ENCODE peak calls at places on chromosome 18, in four cellular contexts. One of them, this sample, is unnamed.

GRCh38 chr18:56235061-56235772 is 403.2 kb downstream of the TXNL1 start:
- DNase-seq in GM12878: no peak
- DNase-seq in H1: no peak
- DNase-seq in HCT116: no peak
- DNase-seq in this sample: no peak

GRCh38 chr18:50268022-50268747 is 1.9 kb upstream of the CFAP53 start:
- DNase-seq in GM12878: peak
- DNase-seq in HCT116: no peak
- DNase-seq in H1: peak
- DNase-seq in this sample: no peak

GRCh38 chr18:10190564-10190963 is 263.9 kb upstream of the APCDD1 start:
- DNase-seq in GM12878: no peak
- DNase-seq in HCT116: no peak
- DNase-seq in H1: no peak
- DNase-seq in this sample: no peak

GRCh38 chr18:42306208-42306980 is 351.4 kb downstream of the PIK3C3 start:
- DNase-seq in H1: no peak
- DNase-seq in HCT116: no peak
- DNase-seq in GM12878: no peak
- DNase-seq in this sample: no peak

GRCh38 chr18:2303517-2304238 is 267.6 kb downstream of the METTL4 start:
- DNase-seq in GM12878: no peak
- DNase-seq in H1: no peak
- DNase-seq in HCT116: no peak
- DNase-seq in this sample: peak

GRCh38 chr18:57084331-57085298 is 62.3 kb upstream of the BOD1L2 start:
- DNase-seq in HCT116: no peak
- DNase-seq in H1: no peak
- DNase-seq in GM12878: peak
- DNase-seq in this sample: no peak

GRCh38 chr18:53850918-53851317 is 373.6 kb downstream of the MBD2 start:
- DNase-seq in GM12878: no peak
- DNase-seq in H1: peak
- DNase-seq in HCT116: no peak
- DNase-seq in this sample: no peak

GRCh38 chr18:3816601-3817363 is 366.8 kb downstream of the TGIF1 start:
- DNase-seq in HCT116: no peak
- DNase-seq in GM12878: no peak
- DNase-seq in H1: no peak
- DNase-seq in this sample: no peak

GRCh38 chr18:47323158-47323557 is 71.7 kb upstream of the SKOR2 start:
- DNase-seq in H1: no peak
- DNase-seq in GM12878: no peak
- DNase-seq in HCT116: no peak
- DNase-seq in this sample: no peak

GRCh38 chr18:32349728-32350395 is 120.8 kb downstream of the GAREM1 start:
- DNase-seq in HCT116: peak
- DNase-seq in GM12878: no peak
- DNase-seq in H1: no peak
- DNase-seq in this sample: no peak

GRCh38 chr18:77524909-77525308 is 275.3 kb downstream of the GALR1 start:
- DNase-seq in HCT116: no peak
- DNase-seq in GM12878: no peak
- DNase-seq in H1: no peak
- DNase-seq in this sample: no peak

GRCh38 chr18:54269924-54270844 is 867 bp downstream of the POLI start:
- DNase-seq in GM12878: no peak
- DNase-seq in H1: no peak
- DNase-seq in HCT116: peak
- DNase-seq in this sample: peak

GRCh38 chr18:73784853-73785252 is 362.8 kb downstream of the FBXO15 start:
- DNase-seq in H1: no peak
- DNase-seq in GM12878: no peak
- DNase-seq in HCT116: no peak
- DNase-seq in this sample: no peak

GRCh38 chr18:13500891-13501887 is 225.2 kb downstream of the FAM210A start:
- DNase-seq in HCT116: no peak
- DNase-seq in H1: no peak
- DNase-seq in GM12878: no peak
- DNase-seq in this sample: no peak

GRCh38 chr18:13530879-13531387 is 195.4 kb downstream of the FAM210A start:
- DNase-seq in H1: peak
- DNase-seq in HCT116: peak
- DNase-seq in GM12878: no peak
- DNase-seq in this sample: no peak

GRCh38 chr18:3528251-3528650 is 78.3 kb downstream of the TGIF1 start:
- DNase-seq in H1: no peak
- DNase-seq in GM12878: no peak
- DNase-seq in HCT116: no peak
- DNase-seq in this sample: no peak

GRCh38 chr18:6561029-6561861 is 146.5 kb upstream of the L3MBTL4 start:
- DNase-seq in GM12878: no peak
- DNase-seq in HCT116: no peak
- DNase-seq in H1: no peak
- DNase-seq in this sample: no peak

GRCh38 chr18:58761241-58761969 is 90.1 kb downstream of the MALT1 start:
- DNase-seq in GM12878: peak
- DNase-seq in HCT116: no peak
- DNase-seq in H1: no peak
- DNase-seq in this sample: no peak

GRCh38 chr18:955379-956066 is 50.9 kb downstream of the ADCYAP1 start:
- DNase-seq in H1: no peak
- DNase-seq in HCT116: no peak
- DNase-seq in GM12878: no peak
- DNase-seq in this sample: no peak

GRCh38 chr18:57900906-57901305 is 97.8 kb upstream of the ATP8B1 start:
- DNase-seq in HCT116: no peak
- DNase-seq in GM12878: no peak
- DNase-seq in H1: no peak
- DNase-seq in this sample: no peak

GRCh38 chr18:55337153-55337552 is 250.8 kb downstream of the TCF4 start:
- DNase-seq in H1: no peak
- DNase-seq in HCT116: no peak
- DNase-seq in GM12878: no peak
- DNase-seq in this sample: no peak

GRCh38 chr18:58953627-58954026 is 89.0 kb downstream of the ZNF532 start:
- DNase-seq in HCT116: no peak
- DNase-seq in GM12878: no peak
- DNase-seq in H1: no peak
- DNase-seq in this sample: no peak

GRCh38 chr18:13540783-13541182 is 185.6 kb downstream of the FAM210A start:
- DNase-seq in H1: no peak
- DNase-seq in GM12878: no peak
- DNase-seq in HCT116: no peak
- DNase-seq in this sample: no peak

GRCh38 chr18:58044370-58045264 is 591 bp downstream of the NEDD4L start:
- DNase-seq in HCT116: no peak
- DNase-seq in H1: no peak
- DNase-seq in GM12878: no peak
- DNase-seq in this sample: peak

GRCh38 chr18:3261393-3262233 is at the start of gene MYL12B:
- DNase-seq in GM12878: no peak
- DNase-seq in HCT116: peak
- DNase-seq in H1: peak
- DNase-seq in this sample: peak

GRCh38 chr18:66761166-66761565 is 157.3 kb upstream of the CDH19 start:
- DNase-seq in H1: no peak
- DNase-seq in GM12878: no peak
- DNase-seq in HCT116: no peak
- DNase-seq in this sample: no peak

GRCh38 chr18:39672171-39672570 is 2106.6 kb upstream of the CELF4 start:
- DNase-seq in H1: no peak
- DNase-seq in GM12878: no peak
- DNase-seq in HCT116: no peak
- DNase-seq in this sample: no peak

GRCh38 chr18:59988098-59988706 is 88.4 kb downstream of the PMAIP1 start:
- DNase-seq in GM12878: no peak
- DNase-seq in H1: no peak
- DNase-seq in HCT116: peak
- DNase-seq in this sample: peak

GRCh38 chr18:79320216-79320615 is 75.5 kb upstream of the NFATC1 start:
- DNase-seq in HCT116: no peak
- DNase-seq in GM12878: no peak
- DNase-seq in H1: no peak
- DNase-seq in this sample: peak

GRCh38 chr18:63366270-63366990 is 576 bp downstream of the KDSR start:
- DNase-seq in H1: peak
- DNase-seq in HCT116: peak
- DNase-seq in GM12878: no peak
- DNase-seq in this sample: peak

GRCh38 chr18:79516441-79516931 is 120.8 kb downstream of the NFATC1 start:
- DNase-seq in H1: no peak
- DNase-seq in GM12878: no peak
- DNase-seq in HCT116: no peak
- DNase-seq in this sample: no peak

GRCh38 chr18:55266981-55267380 is 307.7 kb upstream of the CCDC68 start:
- DNase-seq in GM12878: no peak
- DNase-seq in H1: no peak
- DNase-seq in HCT116: no peak
- DNase-seq in this sample: no peak

DNA sequence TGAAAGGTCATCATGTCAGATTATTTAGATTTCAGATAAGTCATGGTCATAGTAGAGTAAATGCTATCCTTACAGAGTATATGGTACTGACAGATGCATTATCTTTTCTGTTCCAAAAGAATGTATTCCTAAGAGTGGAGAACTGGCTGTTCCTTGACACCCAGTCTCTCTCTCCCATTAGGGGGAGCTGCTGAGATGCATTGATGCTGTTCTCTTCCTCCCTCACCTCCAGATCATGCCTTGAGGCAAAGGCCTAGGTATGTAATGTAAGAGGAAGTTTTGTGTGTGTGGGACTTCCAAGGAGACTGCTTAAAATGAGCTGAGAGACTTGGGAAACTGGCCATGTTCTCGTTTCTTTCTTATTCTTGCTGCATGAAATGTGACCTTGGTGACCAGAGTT is 979.5 kb upstream of the CELF4 start:
- DNase-seq in H1: no peak
- DNase-seq in HCT116: no peak
- DNase-seq in GM12878: no peak
- DNase-seq in this sample: no peak
- TF ChIP-seq EGR1 in H1: no peak
- TF ChIP-seq EGR1 in HCT116: no peak
- TF ChIP-seq EGR1 in GM12878: no peak
- TF ChIP-seq EGR1 in this sample: no peak

GRCh38 chr18:68448736-68449135 is 266.2 kb downstream of the TMX3 start:
- DNase-seq in H1: no peak
- DNase-seq in HCT116: no peak
- DNase-seq in GM12878: no peak
- DNase-seq in this sample: no peak

GRCh38 chr18:68445668-68446426 is 269.1 kb downstream of the TMX3 start:
- DNase-seq in GM12878: no peak
- DNase-seq in HCT116: no peak
- DNase-seq in H1: no peak
- DNase-seq in this sample: no peak

GRCh38 chr18:68447286-68447685 is 267.6 kb downstream of the TMX3 start:
- DNase-seq in GM12878: no peak
- DNase-seq in HCT116: no peak
- DNase-seq in H1: no peak
- DNase-seq in this sample: no peak

GRCh38 chr18:68445131-68445530 is 269.8 kb downstream of the TMX3 start:
- DNase-seq in HCT116: no peak
- DNase-seq in GM12878: no peak
- DNase-seq in H1: no peak
- DNase-seq in this sample: no peak

GRCh38 chr18:68449292-68449691 is 265.6 kb downstream of the TMX3 start:
- DNase-seq in GM12878: no peak
- DNase-seq in H1: no peak
- DNase-seq in HCT116: no peak
- DNase-seq in this sample: no peak
- TF ChIP-seq EGR1 in GM12878: no peak
- TF ChIP-seq EGR1 in H1: no peak
- TF ChIP-seq EGR1 in HCT116: no peak
- TF ChIP-seq EGR1 in this sample: no peak

GRCh38 chr18:44599409-44599808 is 81.3 kb upstream of the SETBP1 start:
- DNase-seq in H1: no peak
- DNase-seq in GM12878: no peak
- DNase-seq in HCT116: no peak
- DNase-seq in this sample: no peak
- TF ChIP-seq EGR1 in H1: no peak
- TF ChIP-seq EGR1 in GM12878: no peak
- TF ChIP-seq EGR1 in HCT116: no peak
- TF ChIP-seq EGR1 in this sample: no peak

DNA sequence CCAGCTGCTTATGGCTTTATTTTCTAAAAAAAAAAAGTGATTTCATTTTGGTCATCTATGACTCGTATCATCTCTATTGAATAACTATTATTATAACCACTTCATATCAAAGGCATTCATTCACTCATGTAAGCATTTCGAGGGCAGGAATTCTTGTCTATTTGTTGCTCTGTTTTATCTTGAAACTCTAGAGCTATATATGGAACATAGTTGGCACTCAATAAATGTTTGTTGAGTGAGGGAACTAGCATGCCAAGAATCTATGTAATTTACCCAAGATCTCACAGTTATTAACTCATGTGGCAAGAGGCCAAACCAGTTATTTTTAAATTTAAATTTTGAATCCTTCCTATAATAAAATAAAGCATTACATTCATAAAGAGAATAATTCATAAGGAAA is 470.1 kb downstream of the TMX3 start:
- DNase-seq in HCT116: no peak
- DNase-seq in H1: no peak
- DNase-seq in GM12878: no peak
- DNase-seq in this sample: no peak
- TF ChIP-seq EGR1 in HCT116: no peak
- TF ChIP-seq EGR1 in H1: no peak
- TF ChIP-seq EGR1 in GM12878: no peak
- TF ChIP-seq EGR1 in this sample: no peak

DNA sequence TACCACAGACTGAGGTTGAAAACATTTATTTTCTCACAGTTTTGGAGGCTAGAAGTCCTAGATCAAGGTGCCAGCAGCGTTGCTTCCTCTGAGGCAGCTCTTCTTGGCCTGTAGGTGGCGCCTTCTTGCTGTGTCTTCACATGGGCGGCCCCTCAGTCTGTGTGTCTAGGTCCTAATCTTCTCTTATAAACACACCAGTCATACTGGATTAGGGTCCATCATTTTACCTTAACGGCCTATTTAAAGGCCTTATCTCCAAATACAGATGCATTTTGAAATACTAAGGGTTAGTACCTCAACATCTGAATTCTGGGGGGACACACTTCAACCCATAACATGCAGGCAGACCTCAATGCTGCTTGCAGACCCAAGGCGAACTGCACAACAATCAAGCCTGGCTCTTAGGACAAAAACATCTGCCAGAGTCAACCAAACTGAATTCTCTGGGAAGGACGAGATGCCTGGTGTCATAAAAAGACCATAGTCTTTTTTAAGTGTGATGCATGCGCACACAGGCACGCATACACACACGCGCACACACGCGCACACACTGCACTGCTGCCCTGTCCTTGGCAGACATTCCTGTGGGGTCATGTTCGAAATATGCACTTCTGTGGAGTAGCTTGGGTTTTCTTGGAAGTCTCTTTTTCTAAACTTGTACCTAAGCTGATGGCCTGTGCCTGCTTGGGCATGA is 4.3 kb upstream of the RMC1 start:
- DNase-seq in HCT116: peak
- DNase-seq in GM12878: no peak
- DNase-seq in H1: no peak
- DNase-seq in this sample: peak
- TF ChIP-seq EGR1 in HCT116: no peak
- TF ChIP-seq EGR1 in GM12878: no peak
- TF ChIP-seq EGR1 in H1: no peak
- TF ChIP-seq EGR1 in this sample: no peak

GRCh38 chr18:35683021-35683420 is 101.5 kb downstream of the GALNT1 start:
- DNase-seq in HCT116: no peak
- DNase-seq in H1: no peak
- DNase-seq in GM12878: no peak
- DNase-seq in this sample: no peak
- TF ChIP-seq EGR1 in HCT116: no peak
- TF ChIP-seq EGR1 in H1: no peak
- TF ChIP-seq EGR1 in GM12878: no peak
- TF ChIP-seq EGR1 in this sample: no peak

This sample was measured in K562.